ENCODE peak calls at places on chromosomes 6 and 20, in six cellular contexts. F is heart left ventricle, A is IMR-90, E is esophagus squamous epithelium, H is mammary epithelial cell, X is AG04450. U is an unnamed sample.
A peak's percentile ranks its signal among the peaks of the same experiment; 100 is the strongest.

GRCh38 chr6:167470836-167471547 is 146.1 kb downstream of the TTLL2 start:
- DNase-seq in F (no peak), A (no peak), E (no peak), H (no peak), X (no peak), U (no peak)

GRCh38 chr6:101083533-101084172 is 202.5 kb upstream of the ASCC3 start:
- DNase-seq in F (no peak), A (peak; percentile 79), E (no peak), H (peak; percentile 87), X (no peak), U (peak; percentile 89)

GRCh38 chr20:48814633-48815032 is 13.2 kb downstream of the PREX1 start:
- DNase-seq in F (no peak), A (no peak), E (no peak), H (no peak), X (no peak), U (no peak)

GRCh38 chr6:100057941-100058340 is 63.9 kb upstream of the MCHR2 start:
- DNase-seq in F (no peak), A (peak; percentile 12), E (no peak), H (no peak), X (no peak), U (peak; percentile 31)

GRCh38 chr6:32203435-32204267 is 11.2 kb upstream of the GPSM3 start:
- DNase-seq in F (no peak), A (no peak), E (no peak), H (no peak), X (no peak), U (no peak)

GRCh38 chr6:12845224-12846004 is 128.8 kb downstream of the PHACTR1 start:
- DNase-seq in F (no peak), A (no peak), E (no peak), H (no peak), X (no peak), U (no peak)

GRCh38 chr6:148599967-148600426 is 146.8 kb upstream of the UST start:
- DNase-seq in F (no peak), A (peak; percentile 62), E (no peak), H (no peak), X (peak; percentile 26), U (no peak)

GRCh38 chr6:41428995-41429417 is 93.6 kb downstream of the NCR2 start:
- DNase-seq in F (peak; percentile 52), A (peak; percentile 18), E (no peak), H (peak; percentile 41), X (no peak), U (peak; percentile 22)

GRCh38 chr6:44667226-44667625 is 279.7 kb downstream of the CDC5L start:
- DNase-seq in F (no peak), A (peak; percentile 77), E (no peak), H (peak; percentile 42), X (peak; percentile 55), U (peak; percentile 93)

GRCh38 chr20:23415958-23416583 is 5.2 kb downstream of the NAPB start:
- DNase-seq in F (no peak), A (no peak), E (no peak), H (peak; percentile 46), X (no peak), U (no peak)

GRCh38 chr6:13362432-13362831 is 34.1 kb upstream of the TBC1D7 start:
- DNase-seq in F (no peak), A (peak; percentile 92), E (no peak), H (no peak), X (no peak), U (no peak)

GRCh38 chr6:142165227-142165626 is 18.2 kb downstream of the VTA1 start:
- DNase-seq in F (no peak), A (no peak), E (no peak), H (no peak), X (no peak), U (no peak)

GRCh38 chr6:111720931-111721496 is 115.3 kb upstream of the TRAF3IP2 start:
- DNase-seq in F (no peak), A (no peak), E (no peak), H (no peak), X (no peak), U (no peak)

GRCh38 chr6:65937982-65938381 is 231.0 kb upstream of the EYS start:
- DNase-seq in F (no peak), A (no peak), E (no peak), H (no peak), X (no peak), U (no peak)

GRCh38 chr6:35960192-35960591 is 39.3 kb upstream of the SRPK1 start:
- DNase-seq in F (no peak), A (peak; percentile 68), E (no peak), H (no peak), X (no peak), U (no peak)

GRCh38 chr6:107390056-107390455 is 69.3 kb downstream of the PDSS2 start:
- DNase-seq in F (no peak), A (no peak), E (no peak), H (no peak), X (no peak), U (no peak)

GRCh38 chr6:24520929-24521546 is 26.3 kb downstream of the ALDH5A1 start:
- DNase-seq in F (no peak), A (peak; percentile 19), E (no peak), H (peak; percentile 8), X (no peak), U (no peak)

GRCh38 chr6:116948535-116949304 is 71.7 kb downstream of the RFX6 start:
- DNase-seq in F (no peak), A (no peak), E (no peak), H (no peak), X (no peak), U (no peak)

GRCh38 chr6:3811191-3811590 is 38.0 kb upstream of the FAM50B start:
- DNase-seq in F (no peak), A (no peak), E (no peak), H (no peak), X (no peak), U (no peak)

GRCh38 chr6:3808189-3808588 is 41.0 kb upstream of the FAM50B start:
- DNase-seq in F (no peak), A (no peak), E (no peak), H (no peak), X (no peak), U (no peak)

GRCh38 chr6:3809515-3809891 is 39.7 kb upstream of the FAM50B start:
- DNase-seq in F (no peak), A (no peak), E (no peak), H (no peak), X (no peak), U (no peak)

GRCh38 chr6:3809982-3810381 is 39.2 kb upstream of the FAM50B start:
- DNase-seq in F (no peak), A (no peak), E (no peak), H (no peak), X (no peak), U (no peak)

DNA sequence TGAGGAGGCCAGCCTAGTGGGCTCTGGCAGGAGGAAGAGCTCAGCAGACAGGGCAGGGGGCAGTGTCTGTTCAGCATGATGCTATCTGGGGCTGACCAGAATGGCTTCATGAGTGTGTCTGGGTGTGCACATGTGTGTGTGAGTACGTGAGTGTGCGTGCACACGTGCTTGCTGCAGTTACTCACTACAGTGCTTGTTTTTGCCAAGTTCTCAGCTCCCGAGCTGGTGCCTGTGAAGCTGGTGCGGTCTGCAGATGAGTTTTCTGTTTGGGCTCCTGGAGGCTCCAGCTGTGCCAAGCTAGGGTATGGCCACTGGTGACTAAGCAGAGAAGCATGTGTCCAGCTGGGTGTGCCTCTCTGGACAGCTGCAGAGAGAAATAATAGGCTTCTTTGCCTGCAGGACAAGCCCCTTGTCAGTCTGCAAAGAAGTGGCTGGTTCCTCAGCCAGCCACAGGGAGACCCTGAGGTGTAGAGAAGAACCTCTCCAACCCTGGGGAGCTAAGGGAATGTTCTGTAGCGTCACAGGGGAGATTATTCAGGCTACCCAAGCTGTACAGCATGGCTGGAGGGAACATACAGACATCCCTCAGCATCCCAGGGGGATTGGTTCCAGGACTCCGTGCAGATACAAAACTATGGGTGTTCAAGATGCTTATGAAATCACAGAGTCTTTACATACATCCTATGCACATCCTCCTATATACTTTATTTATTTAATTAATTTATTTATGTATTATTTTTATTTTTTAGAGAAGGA is 40.2 kb upstream of the FAM50B start:
- DNase-seq in F (peak; percentile 43), A (peak; percentile 90), E (no peak), H (peak; percentile 90), X (peak; percentile 71), U (peak; percentile 69)
- TF ChIP-seq CTCF in F (no peak), A (peak; percentile 21), E (no peak), H (no peak), X (peak; percentile 14), U (peak; percentile 30)

DNA sequence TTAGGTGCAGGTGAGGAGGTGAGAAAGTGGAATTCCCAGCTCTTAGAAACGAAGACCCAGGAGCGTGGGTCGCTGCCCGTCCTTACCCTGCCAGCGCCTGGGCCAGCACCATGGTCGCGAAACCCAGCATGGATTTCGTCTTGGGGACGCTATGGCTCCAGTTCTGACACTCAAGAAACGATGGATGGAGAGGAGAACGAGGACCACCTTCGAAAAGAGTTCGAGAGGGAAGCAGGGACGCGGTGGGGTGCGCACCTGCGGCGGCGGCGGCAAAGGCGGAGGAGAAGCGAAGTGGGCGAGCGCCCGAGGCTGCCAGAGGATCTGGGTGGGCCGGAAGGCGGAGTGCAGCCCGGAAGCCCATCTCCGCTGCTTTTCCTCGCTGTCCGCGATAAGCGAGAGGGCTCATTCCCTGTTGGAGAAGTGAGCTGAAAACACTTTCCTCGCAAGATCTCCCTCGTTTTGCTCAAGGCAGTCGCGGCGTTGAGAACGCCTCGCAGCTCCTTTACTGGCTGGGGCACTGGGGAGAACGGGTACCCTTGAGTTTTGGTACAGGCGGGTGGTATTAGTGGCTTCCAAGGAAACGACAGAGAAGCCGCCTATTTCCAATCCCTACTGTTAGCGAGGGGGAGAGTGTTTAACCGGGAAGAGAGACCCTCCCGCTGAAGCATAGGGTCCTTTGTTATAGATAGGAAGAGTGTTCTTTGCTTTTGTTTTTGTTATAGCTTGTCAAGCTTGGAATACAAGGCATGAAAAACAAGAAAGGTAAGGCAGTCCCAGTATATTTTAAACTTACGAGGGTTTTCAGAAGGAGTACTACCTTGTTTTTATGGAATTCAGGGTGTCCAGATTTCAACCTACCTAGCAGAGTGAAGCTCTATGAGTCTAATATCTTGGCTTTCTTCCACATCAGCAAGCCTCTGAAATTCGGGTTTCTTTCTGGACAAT is 109.5 kb downstream of the TRIM27 start:
- DNase-seq in F (no peak), A (no peak), E (no peak), H (no peak), X (no peak), U (no peak)
- H3K27me3 ChIP-seq in F (peaks cover 54% of the 10 kb centered on the region), A (peaks cover 45% of the 10 kb centered on the region), E (peaks cover 100% of the 10 kb centered on the region), H (no peaks in the 10 kb centered on the region), X (peaks cover 42% of the 10 kb centered on the region), U (peaks cover 41% of the 10 kb centered on the region)

GRCh38 chr6:86858970-86859369 is 78.4 kb upstream of the HTR1E start:
- DNase-seq in F (no peak), A (no peak), E (no peak), H (no peak), X (no peak), U (no peak)

GRCh38 chr6:86856937-86857563 is 80.3 kb upstream of the HTR1E start:
- DNase-seq in F (no peak), A (peak; percentile 28), E (no peak), H (peak; percentile 33), X (no peak), U (no peak)

GRCh38 chr6:86859513-86859912 is 77.8 kb upstream of the HTR1E start:
- DNase-seq in F (no peak), A (no peak), E (no peak), H (no peak), X (no peak), U (no peak)
- TF ChIP-seq CTCF in F (no peak), A (no peak), E (no peak), H (peak; percentile 18), X (no peak), U (no peak)

DNA sequence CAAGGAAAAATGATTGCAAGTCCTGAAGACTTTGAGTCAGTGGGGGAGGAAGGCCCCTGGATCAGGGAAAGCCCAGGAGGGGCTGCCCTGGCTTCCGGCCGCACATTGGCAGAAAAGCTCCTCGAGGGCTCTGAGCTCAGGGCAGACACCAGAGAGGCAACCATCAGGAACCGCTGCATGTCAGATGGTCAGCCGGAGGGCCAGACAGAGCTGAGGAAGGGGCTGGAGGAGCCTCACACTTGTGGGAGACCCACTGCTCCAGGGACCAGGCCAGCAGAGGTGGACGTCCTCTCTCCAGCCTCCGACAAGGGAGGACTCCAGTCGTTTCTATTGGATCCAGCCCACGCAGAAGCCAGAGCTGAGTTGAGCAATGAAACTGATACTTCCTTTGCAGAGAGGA is 30.2 kb upstream of the AAR2 start:
- DNase-seq in F (no peak), A (no peak), E (no peak), H (no peak), X (no peak), U (no peak)
- H3K27me3 ChIP-seq in F (no peaks in the 10 kb centered on the region), A (no peaks in the 10 kb centered on the region), E (no peaks in the 10 kb centered on the region), H (no peaks in the 10 kb centered on the region), X (no peaks in the 10 kb centered on the region), U (no peaks in the 10 kb centered on the region)

U was measured in BJ.